ENCODE peak calls at places on chromosomes 2 and 18, in seven cellular contexts. U is stomach, B is coronary artery, R is suprapubic skin, W is cardiac fibroblast, N is adrenal gland, S is dorsolateral prefrontal cortex. I is an unnamed sample.

GRCh38 chr18:11324510-11324909 is 175.1 kb upstream of the PIEZO2 start:
- DNase-seq in R (no peak), S (no peak), U (no peak), W (peak; percentile 54), B (no peak), N (no peak), I (no peak)

GRCh38 chr2:209049608-209050007 is 374.2 kb upstream of the MAP2 start:
- DNase-seq in B (no peak), W (no peak), S (no peak), U (no peak), R (no peak), N (no peak), I (no peak)

GRCh38 chr2:146777181-146777580 is 1067.6 kb upstream of the ACVR2A start:
- DNase-seq in R (no peak), B (no peak), N (no peak), S (no peak), W (no peak), U (no peak), I (no peak)

GRCh38 chr2:86286518-86286917 is 50.9 kb downstream of the REEP1 start:
- DNase-seq in U (peak; percentile 65), N (no peak), R (no peak), S (no peak), B (no peak), W (no peak), I (no peak)

GRCh38 chr2:51297488-51297887 is 265.6 kb upstream of the NRXN1 start:
- DNase-seq in U (no peak), N (no peak), B (no peak), S (no peak), R (no peak), W (no peak), I (no peak)

GRCh38 chr2:121530210-121530562 is 494 bp upstream of the RNU4ATAC start:
- DNase-seq in N (peak; percentile 79), W (peak; percentile 78), S (no peak), U (peak; percentile 66), R (peak; percentile 87), B (peak; percentile 89), I (no peak)

GRCh38 chr2:165833156-165833555 is 39.1 kb upstream of the GALNT3 start:
- DNase-seq in W (peak; percentile 42), S (no peak), N (no peak), R (no peak), U (no peak), B (no peak), I (peak; percentile 22)

GRCh38 chr2:215171151-215171550 is 32.7 kb upstream of the ABCA12 start:
- DNase-seq in R (no peak), W (peak; percentile 4), S (no peak), U (no peak), N (no peak), B (no peak), I (no peak)

GRCh38 chr2:45736757-45737704 is 85.6 kb downstream of the PRKCE start:
- DNase-seq in B (no peak), N (no peak), R (no peak), W (no peak), U (no peak), S (no peak), I (no peak)

GRCh38 chr18:50009772-50010171 is 185.2 kb downstream of the MYO5B start:
- DNase-seq in R (no peak), N (peak; percentile 40), B (no peak), S (no peak), U (peak; percentile 65), W (peak; percentile 31), I (no peak)

GRCh38 chr2:138228101-138228500 is 263.8 kb downstream of the HNMT start:
- DNase-seq in B (no peak), R (no peak), U (no peak), W (no peak), S (no peak), N (no peak), I (no peak)

GRCh38 chr2:233081232-233081730 is 21.1 kb downstream of the INPP5D start:
- DNase-seq in B (peak; percentile 69), S (no peak), R (no peak), N (no peak), W (no peak), U (no peak), I (no peak)

GRCh38 chr2:17326717-17327116 is 191.5 kb downstream of the RAD51AP2 start:
- DNase-seq in U (no peak), S (no peak), B (no peak), R (no peak), W (no peak), N (no peak), I (no peak)

GRCh38 chr18:27735117-27735516 is 441.8 kb downstream of the CDH2 start:
- DNase-seq in W (no peak), U (no peak), R (no peak), B (no peak), S (no peak), N (no peak), I (no peak)

GRCh38 chr2:48343571-48344440 is 186.1 kb upstream of the STON1 start:
- DNase-seq in N (no peak), R (no peak), B (no peak), U (no peak), W (peak; percentile 72), S (no peak), I (no peak)

DNA sequence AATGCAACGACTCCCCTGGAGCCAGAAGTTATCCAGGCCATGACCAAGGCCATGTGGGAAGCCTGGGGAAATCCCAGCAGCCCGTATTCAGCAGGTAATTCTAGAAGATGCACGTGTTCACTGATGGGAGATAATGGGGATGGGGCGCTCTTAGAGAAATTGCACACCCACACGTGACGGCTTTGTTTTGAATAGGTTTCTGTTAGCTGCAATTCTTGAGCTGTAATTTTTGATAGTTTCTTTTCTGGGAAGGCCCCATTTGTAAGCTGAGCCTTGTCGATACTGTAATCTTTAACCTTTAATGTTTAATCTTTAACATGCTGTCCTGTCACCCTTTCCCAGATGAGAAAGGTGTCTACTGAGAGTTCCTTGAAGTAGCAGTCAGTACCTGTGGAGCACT is 3.6 kb downstream of the SCLY start:
- DNase-seq in N (no peak), W (no peak), S (no peak), U (no peak), R (no peak), B (no peak), I (peak; percentile 29)
- H3K4me3 ChIP-seq in N (no peak overlapping the region), W (no peak overlapping the region), S (no peak overlapping the region), U (no peak overlapping the region), R (no peak overlapping the region), B (no peak overlapping the region), I (peak overlapping the region; percentile 25)

GRCh38 chr2:238875161-238875530 is 27.3 kb downstream of the TWIST2 start:
- DNase-seq in W (peak; percentile 43), R (peak; percentile 77), S (no peak), U (peak; percentile 22), N (no peak), B (no peak), I (no peak)
- TF ChIP-seq CTCF in W (peak; percentile 22), R (peak; percentile 19), S (no peak), U (no peak), N (no peak), B (no peak), I (no peak)

GRCh38 chr18:48876590-48876989 is 74.2 kb downstream of the SMAD7 start:
- DNase-seq in N (no peak), U (no peak), W (no peak), B (no peak), R (no peak), S (no peak), I (no peak)
- H3K4me3 ChIP-seq in N (no peak overlapping the region), U (no peak overlapping the region), W (no peak overlapping the region), B (no peak overlapping the region), R (no peak overlapping the region), S (no peak overlapping the region), I (no peak overlapping the region)

GRCh38 chr2:155714983-155715382 is 617.5 kb downstream of the NR4A2 start:
- DNase-seq in S (no peak), N (no peak), R (no peak), U (no peak), W (no peak), B (no peak), I (no peak)
- TF ChIP-seq CTCF in S (peak; percentile 33), N (no peak), R (no peak), U (no peak), W (no peak), B (no peak), I (no peak)